ENCODE peak calls at places on chromosome 10, in eight cellular contexts. One of them, this sample, is unnamed.

GRCh38 chr10:86364551-86365345 is 1.8 kb downstream of the GRID1 start:
- DNase-seq in T-helper 9 cell: no peak
- DNase-seq in stimulated activated CD8-positive, alpha-beta memory T cell treated with anti-CD3 and anti-CD28 coated beads, Interleukin-15, amount 100 ng/mL, for 24 hours: no peak
- DNase-seq in kidney tubule cell: no peak
- DNase-seq in progenitor cell of endocrine pancreas: peak
- DNase-seq in left colon: peak
- DNase-seq in activated effector memory CD4-positive, alpha-beta T cell treated with Interleukin-2 at 50 U/mL for 16 hours: no peak
- DNase-seq in T-cell: no peak
- DNase-seq in this sample: no peak

GRCh38 chr10:93872776-93873175 is 21.0 kb upstream of the SLC35G1 start:
- DNase-seq in T-helper 9 cell: no peak
- DNase-seq in stimulated activated CD8-positive, alpha-beta memory T cell treated with anti-CD3 and anti-CD28 coated beads, Interleukin-15, amount 100 ng/mL, for 24 hours: no peak
- DNase-seq in kidney tubule cell: no peak
- DNase-seq in progenitor cell of endocrine pancreas: no peak
- DNase-seq in left colon: no peak
- DNase-seq in activated effector memory CD4-positive, alpha-beta T cell treated with Interleukin-2 at 50 U/mL for 16 hours: no peak
- DNase-seq in T-cell: no peak
- DNase-seq in this sample: no peak

GRCh38 chr10:102231357-102232318 is 5.5 kb downstream of the ELOVL3 start:
- DNase-seq in T-helper 9 cell: peak
- DNase-seq in stimulated activated CD8-positive, alpha-beta memory T cell treated with anti-CD3 and anti-CD28 coated beads, Interleukin-15, amount 100 ng/mL, for 24 hours: peak
- DNase-seq in kidney tubule cell: peak
- DNase-seq in progenitor cell of endocrine pancreas: no peak
- DNase-seq in left colon: peak
- DNase-seq in activated effector memory CD4-positive, alpha-beta T cell treated with Interleukin-2 at 50 U/mL for 16 hours: peak
- DNase-seq in T-cell: peak
- DNase-seq in this sample: peak

GRCh38 chr10:71399946-71400345 is 3.2 kb downstream of the CDH23 start:
- DNase-seq in T-helper 9 cell: no peak
- DNase-seq in stimulated activated CD8-positive, alpha-beta memory T cell treated with anti-CD3 and anti-CD28 coated beads, Interleukin-15, amount 100 ng/mL, for 24 hours: no peak
- DNase-seq in kidney tubule cell: no peak
- DNase-seq in progenitor cell of endocrine pancreas: no peak
- DNase-seq in left colon: no peak
- DNase-seq in activated effector memory CD4-positive, alpha-beta T cell treated with Interleukin-2 at 50 U/mL for 16 hours: no peak
- DNase-seq in T-cell: no peak
- DNase-seq in this sample: no peak

GRCh38 chr10:52387744-52388143 is 73.7 kb downstream of the DKK1 start:
- DNase-seq in T-helper 9 cell: no peak
- DNase-seq in stimulated activated CD8-positive, alpha-beta memory T cell treated with anti-CD3 and anti-CD28 coated beads, Interleukin-15, amount 100 ng/mL, for 24 hours: no peak
- DNase-seq in kidney tubule cell: peak
- DNase-seq in progenitor cell of endocrine pancreas: no peak
- DNase-seq in left colon: no peak
- DNase-seq in activated effector memory CD4-positive, alpha-beta T cell treated with Interleukin-2 at 50 U/mL for 16 hours: no peak
- DNase-seq in T-cell: no peak
- DNase-seq in this sample: no peak

GRCh38 chr10:78944658-78945333 is 124.0 kb upstream of the ZMIZ1 start:
- DNase-seq in T-helper 9 cell: no peak
- DNase-seq in stimulated activated CD8-positive, alpha-beta memory T cell treated with anti-CD3 and anti-CD28 coated beads, Interleukin-15, amount 100 ng/mL, for 24 hours: no peak
- DNase-seq in kidney tubule cell: peak
- DNase-seq in progenitor cell of endocrine pancreas: no peak
- DNase-seq in left colon: peak
- DNase-seq in activated effector memory CD4-positive, alpha-beta T cell treated with Interleukin-2 at 50 U/mL for 16 hours: no peak
- DNase-seq in T-cell: no peak
- DNase-seq in this sample: peak

GRCh38 chr10:71077143-71077581 is 135.2 kb upstream of the UNC5B start:
- DNase-seq in T-helper 9 cell: no peak
- DNase-seq in stimulated activated CD8-positive, alpha-beta memory T cell treated with anti-CD3 and anti-CD28 coated beads, Interleukin-15, amount 100 ng/mL, for 24 hours: no peak
- DNase-seq in kidney tubule cell: no peak
- DNase-seq in progenitor cell of endocrine pancreas: peak
- DNase-seq in left colon: no peak
- DNase-seq in activated effector memory CD4-positive, alpha-beta T cell treated with Interleukin-2 at 50 U/mL for 16 hours: no peak
- DNase-seq in T-cell: no peak
- DNase-seq in this sample: peak

GRCh38 chr10:98262571-98262970 is 5.4 kb downstream of the LOXL4 start:
- DNase-seq in T-helper 9 cell: no peak
- DNase-seq in stimulated activated CD8-positive, alpha-beta memory T cell treated with anti-CD3 and anti-CD28 coated beads, Interleukin-15, amount 100 ng/mL, for 24 hours: no peak
- DNase-seq in kidney tubule cell: peak
- DNase-seq in progenitor cell of endocrine pancreas: no peak
- DNase-seq in left colon: no peak
- DNase-seq in activated effector memory CD4-positive, alpha-beta T cell treated with Interleukin-2 at 50 U/mL for 16 hours: no peak
- DNase-seq in T-cell: no peak
- DNase-seq in this sample: peak

GRCh38 chr10:65275296-65275695 is 1650.5 kb upstream of the LRRTM3 start:
- DNase-seq in T-helper 9 cell: no peak
- DNase-seq in stimulated activated CD8-positive, alpha-beta memory T cell treated with anti-CD3 and anti-CD28 coated beads, Interleukin-15, amount 100 ng/mL, for 24 hours: no peak
- DNase-seq in kidney tubule cell: no peak
- DNase-seq in progenitor cell of endocrine pancreas: no peak
- DNase-seq in left colon: no peak
- DNase-seq in activated effector memory CD4-positive, alpha-beta T cell treated with Interleukin-2 at 50 U/mL for 16 hours: no peak
- DNase-seq in T-cell: no peak
- DNase-seq in this sample: no peak

GRCh38 chr10:33837736-33838135 is 503.3 kb upstream of the NRP1 start:
- DNase-seq in T-helper 9 cell: no peak
- DNase-seq in stimulated activated CD8-positive, alpha-beta memory T cell treated with anti-CD3 and anti-CD28 coated beads, Interleukin-15, amount 100 ng/mL, for 24 hours: no peak
- DNase-seq in kidney tubule cell: no peak
- DNase-seq in progenitor cell of endocrine pancreas: no peak
- DNase-seq in left colon: no peak
- DNase-seq in activated effector memory CD4-positive, alpha-beta T cell treated with Interleukin-2 at 50 U/mL for 16 hours: no peak
- DNase-seq in T-cell: no peak
- DNase-seq in this sample: no peak

GRCh38 chr10:133357293-133358151 is at the start of gene FUOM:
- DNase-seq in T-helper 9 cell: peak
- DNase-seq in stimulated activated CD8-positive, alpha-beta memory T cell treated with anti-CD3 and anti-CD28 coated beads, Interleukin-15, amount 100 ng/mL, for 24 hours: peak
- DNase-seq in kidney tubule cell: peak
- DNase-seq in progenitor cell of endocrine pancreas: no peak
- DNase-seq in left colon: peak
- DNase-seq in activated effector memory CD4-positive, alpha-beta T cell treated with Interleukin-2 at 50 U/mL for 16 hours: peak
- DNase-seq in T-cell: peak
- DNase-seq in this sample: no peak

GRCh38 chr10:52066383-52066782 is 247.7 kb upstream of the DKK1 start:
- DNase-seq in T-helper 9 cell: no peak
- DNase-seq in stimulated activated CD8-positive, alpha-beta memory T cell treated with anti-CD3 and anti-CD28 coated beads, Interleukin-15, amount 100 ng/mL, for 24 hours: no peak
- DNase-seq in kidney tubule cell: no peak
- DNase-seq in progenitor cell of endocrine pancreas: no peak
- DNase-seq in left colon: no peak
- DNase-seq in activated effector memory CD4-positive, alpha-beta T cell treated with Interleukin-2 at 50 U/mL for 16 hours: no peak
- DNase-seq in T-cell: no peak
- DNase-seq in this sample: no peak

GRCh38 chr10:17062009-17062408 is 67.6 kb downstream of the CUBN start:
- DNase-seq in T-helper 9 cell: no peak
- DNase-seq in stimulated activated CD8-positive, alpha-beta memory T cell treated with anti-CD3 and anti-CD28 coated beads, Interleukin-15, amount 100 ng/mL, for 24 hours: no peak
- DNase-seq in kidney tubule cell: peak
- DNase-seq in progenitor cell of endocrine pancreas: no peak
- DNase-seq in left colon: no peak
- DNase-seq in activated effector memory CD4-positive, alpha-beta T cell treated with Interleukin-2 at 50 U/mL for 16 hours: no peak
- DNase-seq in T-cell: no peak
- DNase-seq in this sample: no peak

GRCh38 chr10:73293461-73293860 is 41.0 kb upstream of the MRPS16 start:
- DNase-seq in T-helper 9 cell: no peak
- DNase-seq in stimulated activated CD8-positive, alpha-beta memory T cell treated with anti-CD3 and anti-CD28 coated beads, Interleukin-15, amount 100 ng/mL, for 24 hours: no peak
- DNase-seq in kidney tubule cell: no peak
- DNase-seq in progenitor cell of endocrine pancreas: no peak
- DNase-seq in left colon: no peak
- DNase-seq in activated effector memory CD4-positive, alpha-beta T cell treated with Interleukin-2 at 50 U/mL for 16 hours: no peak
- DNase-seq in T-cell: no peak
- DNase-seq in this sample: no peak

GRCh38 chr10:102152545-102152890 is 329 bp downstream of the NOLC1 start:
- DNase-seq in T-helper 9 cell: no peak
- DNase-seq in stimulated activated CD8-positive, alpha-beta memory T cell treated with anti-CD3 and anti-CD28 coated beads, Interleukin-15, amount 100 ng/mL, for 24 hours: no peak
- DNase-seq in kidney tubule cell: no peak
- DNase-seq in progenitor cell of endocrine pancreas: no peak
- DNase-seq in left colon: no peak
- DNase-seq in activated effector memory CD4-positive, alpha-beta T cell treated with Interleukin-2 at 50 U/mL for 16 hours: no peak
- DNase-seq in T-cell: no peak
- DNase-seq in this sample: no peak

GRCh38 chr10:91040343-91040742 is 119.5 kb upstream of the ANKRD1 start:
- DNase-seq in T-helper 9 cell: no peak
- DNase-seq in stimulated activated CD8-positive, alpha-beta memory T cell treated with anti-CD3 and anti-CD28 coated beads, Interleukin-15, amount 100 ng/mL, for 24 hours: no peak
- DNase-seq in kidney tubule cell: no peak
- DNase-seq in progenitor cell of endocrine pancreas: no peak
- DNase-seq in left colon: no peak
- DNase-seq in activated effector memory CD4-positive, alpha-beta T cell treated with Interleukin-2 at 50 U/mL for 16 hours: no peak
- DNase-seq in T-cell: no peak
- DNase-seq in this sample: no peak

GRCh38 chr10:110379831-110380230 is 75.1 kb upstream of the SMNDC1 start:
- DNase-seq in T-helper 9 cell: no peak
- DNase-seq in stimulated activated CD8-positive, alpha-beta memory T cell treated with anti-CD3 and anti-CD28 coated beads, Interleukin-15, amount 100 ng/mL, for 24 hours: no peak
- DNase-seq in kidney tubule cell: no peak
- DNase-seq in progenitor cell of endocrine pancreas: no peak
- DNase-seq in left colon: no peak
- DNase-seq in activated effector memory CD4-positive, alpha-beta T cell treated with Interleukin-2 at 50 U/mL for 16 hours: no peak
- DNase-seq in T-cell: no peak
- DNase-seq in this sample: no peak

GRCh38 chr10:120473593-120473992 is 16.6 kb downstream of the PLPP4 start:
- DNase-seq in T-helper 9 cell: no peak
- DNase-seq in stimulated activated CD8-positive, alpha-beta memory T cell treated with anti-CD3 and anti-CD28 coated beads, Interleukin-15, amount 100 ng/mL, for 24 hours: no peak
- DNase-seq in kidney tubule cell: no peak
- DNase-seq in progenitor cell of endocrine pancreas: no peak
- DNase-seq in left colon: no peak
- DNase-seq in activated effector memory CD4-positive, alpha-beta T cell treated with Interleukin-2 at 50 U/mL for 16 hours: no peak
- DNase-seq in T-cell: no peak
- DNase-seq in this sample: no peak

GRCh38 chr10:129774736-129775401 is 189.2 kb downstream of the EBF3 start:
- DNase-seq in T-helper 9 cell: no peak
- DNase-seq in stimulated activated CD8-positive, alpha-beta memory T cell treated with anti-CD3 and anti-CD28 coated beads, Interleukin-15, amount 100 ng/mL, for 24 hours: no peak
- DNase-seq in kidney tubule cell: no peak
- DNase-seq in progenitor cell of endocrine pancreas: no peak
- DNase-seq in left colon: no peak
- DNase-seq in activated effector memory CD4-positive, alpha-beta T cell treated with Interleukin-2 at 50 U/mL for 16 hours: no peak
- DNase-seq in T-cell: no peak
- DNase-seq in this sample: no peak

GRCh38 chr10:8183241-8183704 is 128.8 kb downstream of the GATA3 start:
- DNase-seq in T-helper 9 cell: peak
- DNase-seq in stimulated activated CD8-positive, alpha-beta memory T cell treated with anti-CD3 and anti-CD28 coated beads, Interleukin-15, amount 100 ng/mL, for 24 hours: no peak
- DNase-seq in kidney tubule cell: no peak
- DNase-seq in progenitor cell of endocrine pancreas: no peak
- DNase-seq in left colon: no peak
- DNase-seq in activated effector memory CD4-positive, alpha-beta T cell treated with Interleukin-2 at 50 U/mL for 16 hours: peak
- DNase-seq in T-cell: no peak
- DNase-seq in this sample: no peak

GRCh38 chr10:103548581-103549348 is 55.3 kb downstream of the NEURL1 start:
- DNase-seq in T-helper 9 cell: no peak
- DNase-seq in stimulated activated CD8-positive, alpha-beta memory T cell treated with anti-CD3 and anti-CD28 coated beads, Interleukin-15, amount 100 ng/mL, for 24 hours: no peak
- DNase-seq in kidney tubule cell: no peak
- DNase-seq in progenitor cell of endocrine pancreas: no peak
- DNase-seq in left colon: peak
- DNase-seq in activated effector memory CD4-positive, alpha-beta T cell treated with Interleukin-2 at 50 U/mL for 16 hours: no peak
- DNase-seq in T-cell: no peak
- DNase-seq in this sample: no peak

GRCh38 chr10:123145542-123146012 is 2.4 kb upstream of the HMX2 start:
- DNase-seq in T-helper 9 cell: no peak
- DNase-seq in stimulated activated CD8-positive, alpha-beta memory T cell treated with anti-CD3 and anti-CD28 coated beads, Interleukin-15, amount 100 ng/mL, for 24 hours: no peak
- DNase-seq in kidney tubule cell: no peak
- DNase-seq in progenitor cell of endocrine pancreas: no peak
- DNase-seq in left colon: no peak
- DNase-seq in activated effector memory CD4-positive, alpha-beta T cell treated with Interleukin-2 at 50 U/mL for 16 hours: no peak
- DNase-seq in T-cell: no peak
- DNase-seq in this sample: no peak